ENCODE peak calls at places on chromosomes 2 and 18, in ten cellular contexts. I, Y, B, O, V, X, S, Q, Z and A are unnamed samples.

GRCh38 chr2:69933254-69933828 is 18.4 kb downstream of the MXD1 start:
- DNase-seq in I (no peak), Y (no peak), B (no peak), O (no peak), V (peak; percentile 29), X (peak; percentile 25), S (peak; percentile 64), Q (no peak), Z (peak; percentile 22), A (no peak)

GRCh38 chr2:229601396-229601795 is 113.0 kb downstream of the DNER start:
- DNase-seq in I (no peak), Y (no peak), B (no peak), O (no peak), V (peak; percentile 78), X (peak; percentile 70), S (no peak), Q (no peak), Z (no peak), A (no peak)

GRCh38 chr18:26813043-26813442 is 52.5 kb downstream of the AQP4 start:
- DNase-seq in I (peak; percentile 37), Y (no peak), B (peak; percentile 27), O (no peak), V (peak; percentile 58), X (peak; percentile 72), S (peak; percentile 44), Q (peak; percentile 15), Z (peak; percentile 8), A (peak; percentile 14)

GRCh38 chr18:50405582-50406271 is 30.9 kb downstream of the SKA1 start:
- DNase-seq in I (no peak), Y (no peak), B (no peak), O (no peak), V (no peak), X (no peak), S (no peak), Q (no peak), Z (no peak), A (no peak)

GRCh38 chr2:241316825-241317224 is 1.1 kb downstream of the SEPTIN2 start:
- DNase-seq in I (no peak), Y (no peak), B (no peak), O (no peak), V (no peak), X (no peak), S (no peak), Q (no peak), Z (no peak), A (no peak)

GRCh38 chr18:44602845-44603244 is 77.8 kb upstream of the SETBP1 start:
- DNase-seq in I (no peak), Y (no peak), B (no peak), O (no peak), V (peak; percentile 72), X (peak; percentile 91), S (no peak), Q (no peak), Z (no peak), A (peak; percentile 84)

GRCh38 chr2:898319-898718 is 52.3 kb upstream of the SNTG2 start:
- DNase-seq in I (no peak), Y (no peak), B (no peak), O (no peak), V (peak; percentile 33), X (no peak), S (no peak), Q (no peak), Z (no peak), A (no peak)

GRCh38 chr2:158688722-158689121 is 106.4 kb upstream of the DAPL1 start:
- DNase-seq in I (no peak), Y (no peak), B (no peak), O (no peak), V (peak; percentile 32), X (peak; percentile 87), S (no peak), Q (no peak), Z (peak; percentile 55), A (no peak)

GRCh38 chr2:152350155-152350679 is 15.2 kb downstream of the FMNL2 start:
- DNase-seq in I (no peak), Y (no peak), B (no peak), O (no peak), V (no peak), X (no peak), S (no peak), Q (no peak), Z (no peak), A (no peak)

GRCh38 chr2:41717883-41718282 is 329.9 kb upstream of the PKDCC start:
- DNase-seq in I (no peak), Y (no peak), B (no peak), O (no peak), V (peak; percentile 8), X (peak; percentile 97), S (no peak), Q (no peak), Z (no peak), A (no peak)

GRCh38 chr2:33000986-33001385 is 54.2 kb downstream of the LTBP1 start:
- DNase-seq in I (no peak), Y (no peak), B (no peak), O (no peak), V (peak; percentile 6), X (no peak), S (no peak), Q (no peak), Z (peak; percentile 17), A (peak; percentile 77)

GRCh38 chr2:32485399-32485798 is 128.6 kb downstream of the BIRC6 start:
- DNase-seq in I (no peak), Y (no peak), B (no peak), O (no peak), V (peak; percentile 9), X (no peak), S (no peak), Q (no peak), Z (peak; percentile 16), A (no peak)

GRCh38 chr2:190879474-190880373 is 897 bp upstream of the GLS start:
- DNase-seq in I (no peak), Y (no peak), B (no peak), O (no peak), V (no peak), X (no peak), S (no peak), Q (no peak), Z (peak; percentile 58), A (no peak)

GRCh38 chr18:36697905-36698304 is 130.9 kb downstream of the TPGS2 start:
- DNase-seq in I (no peak), Y (peak; percentile 30), B (no peak), O (no peak), V (peak; percentile 73), X (peak; percentile 94), S (no peak), Q (no peak), Z (peak; percentile 80), A (no peak)

DNA sequence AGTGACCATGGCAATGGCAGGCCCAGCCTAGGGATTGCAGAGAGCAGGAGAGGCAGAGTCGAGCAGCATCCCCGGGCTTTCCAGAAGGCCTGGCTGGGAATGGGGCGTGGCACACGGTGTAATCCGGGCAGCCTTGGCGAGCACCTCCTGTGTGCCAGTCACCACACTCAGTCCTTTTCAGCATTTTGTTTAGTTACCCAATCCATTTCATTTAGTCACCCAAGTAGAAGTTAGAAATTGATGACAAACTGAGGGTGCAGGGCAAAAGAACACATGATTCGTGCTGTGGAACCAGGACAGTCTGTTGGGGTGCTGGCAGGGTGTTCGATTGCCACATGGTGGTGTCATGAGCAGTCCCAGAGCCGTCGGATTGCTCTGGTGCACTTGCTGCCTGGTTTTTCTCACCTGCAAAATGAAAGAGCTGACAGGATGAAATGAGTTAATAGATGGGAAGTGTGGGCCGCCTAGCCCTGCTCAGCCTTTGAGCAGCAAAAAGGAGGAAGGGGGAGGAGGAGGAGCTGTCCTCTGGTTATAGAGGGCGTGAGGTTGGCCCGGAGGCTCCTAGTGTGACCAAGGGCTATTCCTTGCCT is 299.4 kb downstream of the AGAP1 start:
- DNase-seq in I (no peak), Y (no peak), B (peak; percentile 21), O (no peak), V (peak; percentile 2), X (peak; percentile 62), S (no peak), Q (peak; percentile 6), Z (peak; percentile 13), A (no peak)
- H3K4me3 ChIP-seq in I (no peak overlapping the region), Y (no peak overlapping the region), B (no peak overlapping the region), O (no peak overlapping the region), V (no peak overlapping the region), X (no peak overlapping the region), S (no peak overlapping the region), Q (no peak overlapping the region), Z (no peak overlapping the region), A (no peak overlapping the region)

GRCh38 chr2:86201951-86202692 is 2.9 kb downstream of the MRPL35 start:
- DNase-seq in I (no peak), Y (no peak), B (no peak), O (no peak), V (no peak), X (no peak), S (no peak), Q (no peak), Z (peak; percentile 32), A (no peak)
- H3K4me3 ChIP-seq in I (no peak overlapping the region), Y (peak overlapping the region; percentile 1), B (no peak overlapping the region), O (no peak overlapping the region), V (no peak overlapping the region), X (no peak overlapping the region), S (no peak overlapping the region), Q (no peak overlapping the region), Z (no peak overlapping the region), A (no peak overlapping the region)

DNA sequence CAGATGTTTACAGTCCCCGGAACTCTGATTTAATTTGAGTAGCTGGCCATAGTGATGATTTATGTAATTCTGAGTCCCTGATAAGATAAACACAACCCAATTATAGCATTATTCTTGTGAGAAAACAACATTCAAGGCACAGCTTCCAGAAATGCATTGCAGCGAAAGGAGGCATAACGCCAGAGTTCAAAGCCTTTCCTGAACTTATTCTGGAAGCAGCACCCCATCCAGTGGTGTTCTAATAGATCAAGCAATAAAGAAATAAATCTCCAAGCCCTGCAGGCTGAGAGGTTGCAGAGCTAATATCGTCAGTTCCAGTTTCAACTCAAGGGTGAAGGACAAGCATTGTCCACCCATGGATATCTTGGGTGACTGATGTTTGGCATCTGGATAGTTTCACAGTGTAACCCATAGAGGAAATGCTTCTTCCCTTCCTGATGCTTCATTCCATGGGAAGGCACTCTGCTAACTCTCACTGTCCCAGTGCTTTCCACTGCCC is 18.8 kb downstream of the CDH2 start:
- DNase-seq in I (no peak), Y (no peak), B (no peak), O (no peak), V (no peak), X (no peak), S (no peak), Q (no peak), Z (peak; percentile 78), A (no peak)
- H3K4me3 ChIP-seq in I (no peak overlapping the region), Y (no peak overlapping the region), B (peak overlapping the region; percentile 29), O (no peak overlapping the region), V (no peak overlapping the region), X (no peak overlapping the region), S (no peak overlapping the region), Q (no peak overlapping the region), Z (peak overlapping the region; percentile 35), A (no peak overlapping the region)

DNA sequence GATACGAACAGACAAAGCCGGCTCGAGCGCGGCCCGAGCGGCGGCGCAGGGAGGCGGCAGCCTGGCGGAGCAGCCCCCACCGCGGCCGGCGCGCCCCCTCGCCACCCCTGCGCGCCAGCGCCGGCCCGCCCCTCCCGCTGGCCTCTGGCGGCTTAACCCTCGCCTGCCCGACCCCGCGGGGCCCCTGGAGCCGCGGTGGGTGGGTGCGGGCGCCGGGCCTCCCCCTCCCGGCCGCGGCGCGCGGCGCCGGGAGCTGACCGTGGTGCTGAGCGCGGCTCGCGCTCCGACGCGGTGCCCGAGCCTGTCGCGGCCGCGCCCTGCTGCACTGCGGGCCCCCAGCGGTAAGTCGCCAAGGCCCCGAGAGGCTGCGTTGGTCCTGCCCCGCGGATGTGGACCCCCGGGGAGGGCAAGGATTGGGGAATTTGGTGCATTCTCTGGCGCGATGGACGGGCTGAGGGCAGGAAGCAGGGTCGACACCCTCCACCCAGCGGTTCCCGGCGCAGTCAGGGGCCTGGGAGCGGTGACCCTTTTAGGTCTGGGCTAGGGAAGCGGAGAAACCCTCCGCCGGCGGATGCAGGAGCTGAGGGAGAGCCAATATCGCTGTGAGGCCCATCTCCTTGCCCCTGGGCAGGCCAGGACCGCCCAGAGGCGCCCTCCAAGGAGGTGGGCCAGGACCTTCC is 841 bp downstream of the AMER3 start:
- DNase-seq in I (no peak), Y (no peak), B (no peak), O (no peak), V (peak; percentile 37), X (no peak), S (no peak), Q (peak; percentile 23), Z (peak; percentile 13), A (peak; percentile 58)
- H3K4me3 ChIP-seq in I (peak overlapping the region; percentile 37), Y (peak overlapping the region; percentile 44), B (peak overlapping the region; percentile 33), O (no peak overlapping the region), V (no peak overlapping the region), X (peak overlapping the region; percentile 36), S (no peak overlapping the region), Q (peak overlapping the region; percentile 41), Z (no peak overlapping the region), A (peak overlapping the region; percentile 73)